ENCODE peak calls at places on chromosomes 6 and 20, in nine cellular contexts. P is IMR-90, O is NB4, G is nephron progenitor cell, E is activated B cell treated with CpG ODN at 0.5 μM for 24 hours, Q is AG04449, X is mammary epithelial cell, Z is GM13976, I is GM13977. H is an unnamed sample.

GRCh38 chr6:152261179-152261578 is 376.0 kb downstream of the SYNE1 start:
- DNase-seq in P (no peak), O (no peak), G (no peak), E (no peak), Q (no peak), X (no peak), Z (no peak), I (no peak), H (no peak)

GRCh38 chr6:152063170-152063921 is 255.9 kb downstream of the ESR1 start:
- DNase-seq in P (no peak), O (no peak), G (no peak), E (no peak), Q (no peak), X (no peak), Z (no peak), I (no peak), H (no peak)

GRCh38 chr20:39109933-39110818 is 148.0 kb downstream of the DHX35 start:
- DNase-seq in P (no peak), O (no peak), G (no peak), E (no peak), Q (no peak), X (no peak), Z (no peak), I (no peak), H (no peak)

GRCh38 chr20:35568645-35569044 is 26.8 kb downstream of the ERGIC3 start:
- DNase-seq in P (no peak), O (peak), G (no peak), E (no peak), Q (no peak), X (peak), Z (no peak), I (no peak), H (no peak)

GRCh38 chr6:88989215-88989614 is 25.8 kb upstream of the RNGTT start:
- DNase-seq in P (peak), O (no peak), G (no peak), E (no peak), Q (no peak), X (peak), Z (no peak), I (no peak), H (no peak)

GRCh38 chr6:56368484-56368883 is 121.1 kb upstream of the COL21A1 start:
- DNase-seq in P (no peak), O (no peak), G (no peak), E (no peak), Q (no peak), X (no peak), Z (no peak), I (no peak), H (no peak)

GRCh38 chr6:30615219-30615957 is 1.7 kb downstream of the PPP1R10 start:
- DNase-seq in P (peak), O (peak), G (peak), E (peak), Q (no peak), X (peak), Z (no peak), I (no peak), H (peak)

GRCh38 chr6:9173229-9173628 is 737.9 kb upstream of the SLC35B3 start:
- DNase-seq in P (no peak), O (no peak), G (no peak), E (no peak), Q (no peak), X (no peak), Z (no peak), I (no peak), H (no peak)

GRCh38 chr6:146968041-146968760 is 236.0 kb upstream of the STXBP5 start:
- DNase-seq in P (peak), O (no peak), G (no peak), E (no peak), Q (peak), X (peak), Z (no peak), I (no peak), H (no peak)

GRCh38 chr20:62370115-62370806 is 3.1 kb upstream of the LAMA5 start:
- DNase-seq in P (peak), O (peak), G (no peak), E (no peak), Q (no peak), X (peak), Z (peak), I (no peak), H (no peak)

GRCh38 chr20:54456972-54457371 is 18.4 kb upstream of the DOK5 start:
- DNase-seq in P (no peak), O (no peak), G (no peak), E (no peak), Q (no peak), X (no peak), Z (no peak), I (no peak), H (no peak)

GRCh38 chr6:138473144-138473543 is 26.1 kb downstream of the NHSL1 start:
- DNase-seq in P (no peak), O (no peak), G (no peak), E (no peak), Q (no peak), X (no peak), Z (no peak), I (no peak), H (no peak)

GRCh38 chr6:147055821-147056392 is 148.3 kb upstream of the STXBP5 start:
- DNase-seq in P (no peak), O (no peak), G (no peak), E (no peak), Q (no peak), X (no peak), Z (no peak), I (no peak), H (no peak)

GRCh38 chr20:62632575-62632974 is 9.7 kb upstream of the SLCO4A1 start:
- DNase-seq in P (no peak), O (no peak), G (no peak), E (no peak), Q (no peak), X (no peak), Z (no peak), I (no peak), H (no peak)

GRCh38 chr6:34460796-34461507 is 4.9 kb upstream of the PACSIN1 start:
- DNase-seq in P (no peak), O (no peak), G (no peak), E (no peak), Q (no peak), X (peak), Z (no peak), I (no peak), H (no peak)

GRCh38 chr6:31186052-31186734 is 15.7 kb upstream of the POU5F1 start:
- DNase-seq in P (no peak), O (no peak), G (no peak), E (no peak), Q (no peak), X (peak), Z (no peak), I (no peak), H (no peak)

GRCh38 chr6:105488521-105489212 is 85.8 kb upstream of the PREP start:
- DNase-seq in P (peak), O (no peak), G (no peak), E (no peak), Q (no peak), X (no peak), Z (no peak), I (no peak), H (no peak)

GRCh38 chr6:7846971-7847818 is 63.4 kb downstream of the TXNDC5 start:
- DNase-seq in P (peak), O (peak), G (no peak), E (no peak), Q (no peak), X (peak), Z (no peak), I (no peak), H (no peak)

GRCh38 chr6:37481793-37482192 is 17.9 kb downstream of the CCDC167 start:
- DNase-seq in P (no peak), O (no peak), G (peak), E (no peak), Q (no peak), X (no peak), Z (no peak), I (no peak), H (no peak)

GRCh38 chr6:131924881-131925474 is 26.2 kb downstream of the CCN2 start:
- DNase-seq in P (peak), O (peak), G (no peak), E (no peak), Q (no peak), X (peak), Z (peak), I (peak), H (no peak)
- TF ChIP-seq CTCF in P (peak), O (peak), G (peak), E (no peak), Q (peak), X (peak), Z (peak), I (peak), H (no peak)

GRCh38 chr6:107801195-107801594 is 22.9 kb downstream of the SCML4 start:
- DNase-seq in P (no peak), O (no peak), G (no peak), E (no peak), Q (no peak), X (no peak), Z (no peak), I (no peak), H (no peak)

GRCh38 chr6:107803957-107804356 is 20.2 kb downstream of the SCML4 start:
- DNase-seq in P (no peak), O (no peak), G (no peak), E (no peak), Q (no peak), X (no peak), Z (no peak), I (no peak), H (no peak)

GRCh38 chr6:107794771-107795170 is 29.3 kb downstream of the SCML4 start:
- DNase-seq in P (no peak), O (no peak), G (no peak), E (no peak), Q (no peak), X (no peak), Z (no peak), I (no peak), H (no peak)

GRCh38 chr6:107805504-107805903 is 18.6 kb downstream of the SCML4 start:
- DNase-seq in P (no peak), O (no peak), G (no peak), E (no peak), Q (no peak), X (no peak), Z (no peak), I (no peak), H (no peak)

GRCh38 chr6:107800564-107801164 is 23.4 kb downstream of the SCML4 start:
- DNase-seq in P (no peak), O (peak), G (no peak), E (no peak), Q (no peak), X (peak), Z (no peak), I (peak), H (no peak)
- TF ChIP-seq CTCF in P (peak), O (peak), G (no peak), E (no peak), Q (no peak), X (peak), Z (no peak), I (peak), H (peak)

GRCh38 chr20:57388953-57389694 is 2.1 kb upstream of the RBM38 start:
- DNase-seq in P (peak), O (peak), G (peak), E (peak), Q (no peak), X (peak), Z (peak), I (peak), H (peak)
- TF ChIP-seq CTCF in P (no peak), O (peak), G (no peak), E (no peak), Q (peak), X (peak), Z (peak), I (peak), H (peak)

DNA sequence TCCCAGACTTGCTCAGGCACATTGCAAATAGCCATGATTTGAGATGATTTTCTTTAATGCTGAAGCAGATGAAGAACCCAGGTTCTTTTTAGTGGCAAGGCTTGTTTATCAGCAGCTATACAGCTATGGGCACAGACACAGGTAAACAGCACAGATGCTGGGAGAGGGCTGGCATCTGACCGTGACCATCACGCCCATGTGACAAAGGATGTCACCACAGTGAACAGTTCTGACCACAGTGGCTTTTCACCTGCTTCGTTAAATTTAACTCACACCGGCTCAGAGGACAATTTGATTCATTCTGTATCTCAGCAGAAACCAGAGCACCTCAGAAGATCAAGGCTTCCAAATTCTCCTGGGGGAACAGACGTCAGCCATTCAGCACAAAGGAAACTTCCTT is 142.6 kb downstream of the CDH26 start:
- DNase-seq in P (no peak), O (no peak), G (no peak), E (no peak), Q (no peak), X (no peak), Z (no peak), I (no peak), H (no peak)
- TF ChIP-seq CTCF in P (no peak), O (no peak), G (no peak), E (no peak), Q (no peak), X (no peak), Z (no peak), I (no peak), H (no peak)

GRCh38 chr6:130134594-130134993 is 88.2 kb downstream of the SAMD3 start:
- DNase-seq in P (peak), O (no peak), G (no peak), E (no peak), Q (no peak), X (no peak), Z (no peak), I (no peak), H (no peak)
- TF ChIP-seq CTCF in P (no peak), O (no peak), G (no peak), E (no peak), Q (no peak), X (peak), Z (no peak), I (no peak), H (no peak)